ENCODE peak calls at places on chromosomes 2 and 18, in six cellular contexts. D is T-helper 2 cell; S is NCI-H2171 treated with DMSO at 0.1 percent for 48 hours; M is NB4; O is activated naive CD4-positive, alpha-beta T cell treated with anti-CD3 and anti-CD28 coated beads, Interleukin-2, amount 50 U/mL, for 16 hours; P is T-helper 17 cell. Y is an unnamed sample.

GRCh38 chr2:4139711-4140110 is 436.3 kb downstream of the DCDC2C start:
- DNase-seq in O (no peak), D (no peak), M (no peak), S (no peak), P (no peak), Y (no peak)

GRCh38 chr2:216694201-216694825 is 1.0 kb downstream of the IGFBP5 start:
- DNase-seq in S (peak), O (peak), D (peak), P (no peak), M (peak), Y (no peak)

GRCh38 chr18:21194871-21195771 is 46.9 kb upstream of the GREB1L start:
- DNase-seq in P (no peak), D (peak), M (peak), S (peak), O (no peak), Y (peak)

GRCh38 chr18:48519431-48520100 is 19.3 kb upstream of the CTIF start:
- DNase-seq in P (no peak), S (no peak), D (no peak), M (no peak), O (no peak), Y (no peak)

GRCh38 chr2:204913854-204914464 is 368.7 kb downstream of the PARD3B start:
- DNase-seq in M (no peak), S (no peak), D (no peak), O (no peak), P (no peak), Y (no peak)

GRCh38 chr18:27824841-27825720 is 351.8 kb downstream of the CDH2 start:
- DNase-seq in M (no peak), D (no peak), P (no peak), O (no peak), S (no peak), Y (no peak)

GRCh38 chr2:150410809-150411208 is 76.7 kb downstream of the RND3 start:
- DNase-seq in M (no peak), O (no peak), D (no peak), S (no peak), P (no peak), Y (no peak)

GRCh38 chr18:28189400-28190239 is 12.7 kb upstream of the CDH2 start:
- DNase-seq in M (peak), P (no peak), D (peak), O (no peak), S (no peak), Y (no peak)

GRCh38 chr2:3589086-3589485 is 5.8 kb upstream of the COLEC11 start:
- DNase-seq in M (no peak), O (no peak), P (no peak), S (no peak), D (no peak), Y (no peak)

GRCh38 chr2:28990445-28990844 is 9.3 kb downstream of the TOGARAM2 start:
- DNase-seq in P (no peak), M (no peak), D (no peak), S (no peak), O (no peak), Y (no peak)

GRCh38 chr18:24246143-24246542 is 107.3 kb downstream of the CABYR start:
- DNase-seq in O (no peak), D (peak), M (no peak), P (no peak), S (no peak), Y (no peak)

GRCh38 chr18:74373428-74373827 is 57.8 kb downstream of the C18orf63 start:
- DNase-seq in O (no peak), S (no peak), D (peak), P (no peak), M (no peak), Y (no peak)

GRCh38 chr2:26561376-26561775 is 79.8 kb downstream of the CIB4 start:
- DNase-seq in D (no peak), O (no peak), M (no peak), P (no peak), S (no peak), Y (no peak)

GRCh38 chr2:239601201-239601851 is 200.5 kb upstream of the HDAC4 start:
- DNase-seq in S (no peak), D (no peak), M (no peak), P (no peak), O (no peak), Y (no peak)

GRCh38 chr2:73418343-73418742 is 32.7 kb downstream of the ALMS1 start:
- DNase-seq in S (no peak), P (no peak), O (no peak), D (no peak), M (peak), Y (no peak)

GRCh38 chr2:168246072-168246482 is 1.3 kb downstream of the STK39 start:
- DNase-seq in M (no peak), D (no peak), P (no peak), S (peak), O (no peak), Y (no peak)

GRCh38 chr2:98378901-98379300 is 32.6 kb downstream of the CNGA3 start:
- DNase-seq in P (no peak), O (no peak), D (no peak), M (no peak), S (no peak), Y (no peak)

GRCh38 chr2:86249176-86249842 is 50.1 kb downstream of the MRPL35 start:
- DNase-seq in S (peak), M (no peak), D (no peak), P (no peak), O (no peak), Y (no peak)

GRCh38 chr2:43592443-43592842 is 3.4 kb downstream of the THADA start:
- DNase-seq in O (no peak), P (no peak), D (peak), M (peak), S (no peak), Y (no peak)

GRCh38 chr2:241546771-241547498 is 11.6 kb upstream of the BOK start:
- DNase-seq in O (no peak), D (no peak), S (no peak), P (no peak), M (no peak), Y (no peak)

GRCh38 chr2:230258483-230258882 is 32.9 kb downstream of the SP140 start:
- DNase-seq in M (no peak), S (no peak), O (no peak), D (no peak), P (no peak), Y (no peak)

GRCh38 chr18:73677458-73677857 is 470.2 kb downstream of the FBXO15 start:
- DNase-seq in P (no peak), M (no peak), O (no peak), S (no peak), D (no peak), Y (no peak)

GRCh38 chr2:94759211-94759610 is 112.0 kb upstream of the TEKT4 start:
- DNase-seq in O (no peak), M (peak), P (no peak), D (peak), S (no peak), Y (no peak)

GRCh38 chr2:182224669-182225068 is 202.2 kb downstream of the PDE1A start:
- DNase-seq in M (no peak), P (no peak), S (no peak), D (no peak), O (no peak), Y (no peak)

GRCh38 chr2:96591054-96591453 is 47.1 kb downstream of the KANSL3 start:
- DNase-seq in M (no peak), O (no peak), P (no peak), D (no peak), S (no peak), Y (no peak)

GRCh38 chr2:226215902-226216503 is 583.6 kb downstream of the IRS1 start:
- DNase-seq in D (peak), O (peak), P (peak), S (peak), M (peak), Y (no peak)

GRCh38 chr2:11582526-11583202 is 48.8 kb downstream of the GREB1 start:
- DNase-seq in D (peak), S (peak), M (peak), O (peak), P (peak), Y (no peak)

GRCh38 chr2:128309341-128310093 is 9.2 kb downstream of the HS6ST1 start:
- DNase-seq in P (peak), D (no peak), M (no peak), S (peak), O (peak), Y (no peak)

GRCh38 chr2:20225294-20226151 is 593 bp upstream of the SDC1 start:
- DNase-seq in M (peak), D (peak), P (no peak), S (peak), O (peak), Y (peak)

GRCh38 chr2:185955050-185955449 is 216.4 kb downstream of the FSIP2 start:
- DNase-seq in O (no peak), P (no peak), S (no peak), D (no peak), M (no peak), Y (no peak)

GRCh38 chr2:240983361-240983995 is 14.9 kb upstream of the SNED1 start:
- DNase-seq in O (peak), S (peak), P (peak), D (peak), M (peak), Y (no peak)

GRCh38 chr2:43220982-43221659 is 5.3 kb downstream of the ZFP36L2 start:
- DNase-seq in S (peak), D (peak), O (peak), P (no peak), M (peak), Y (peak)

GRCh38 chr2:120729410-120730052 is 6.1 kb upstream of the GLI2 start:
- DNase-seq in D (no peak), O (no peak), M (no peak), P (no peak), S (no peak), Y (no peak)

GRCh38 chr2:10449838-10450691 is 1.9 kb upstream of the ODC1 start:
- DNase-seq in M (no peak), D (no peak), S (no peak), O (no peak), P (no peak), Y (no peak)

GRCh38 chr18:49639643-49640361 is 77.9 kb downstream of the LIPG start:
- DNase-seq in P (no peak), D (no peak), O (no peak), M (no peak), S (no peak), Y (no peak)

GRCh38 chr18:1357724-1358123 is 453.1 kb downstream of the ADCYAP1 start:
- DNase-seq in S (no peak), O (no peak), P (no peak), M (no peak), D (no peak), Y (no peak)

GRCh38 chr18:57142361-57142760 is 4.5 kb upstream of the BOD1L2 start:
- DNase-seq in O (no peak), S (no peak), M (no peak), D (no peak), P (no peak), Y (no peak)

GRCh38 chr2:113894156-113894743 is 4.4 kb downstream of the ACTR3 start:
- DNase-seq in D (no peak), S (no peak), P (no peak), O (no peak), M (peak), Y (peak)

GRCh38 chr18:26421931-26422330 is 126.4 kb downstream of the KCTD1 start:
- DNase-seq in M (no peak), O (no peak), S (no peak), P (no peak), D (no peak), Y (no peak)